ENCODE peak calls at places on chromosome 18, in five cellular contexts. W is ovary, J is mesenchymal stem cell, N is fibroblast of lung, V is fibroblast of the aortic adventitia. A is an unnamed sample.

GRCh38 chr18:70454705-70455322 is 166.0 kb downstream of the SOCS6 start:
- DNase-seq in W (no peak), J (peak), N (peak), V (peak), A (peak)

GRCh38 chr18:24704921-24705620 is 244.6 kb downstream of the HRH4 start:
- DNase-seq in W (no peak), J (peak), N (peak), V (no peak), A (no peak)

GRCh38 chr18:51030537-51031258 is 685 bp downstream of the SMAD4 start:
- DNase-seq in W (peak), J (peak), N (peak), V (peak), A (peak)

GRCh38 chr18:5543036-5543671 is 643 bp downstream of the EPB41L3 start:
- DNase-seq in W (peak), J (no peak), N (peak), V (no peak), A (no peak)

GRCh38 chr18:27313678-27314077 is 128.6 kb upstream of the CHST9 start:
- DNase-seq in W (no peak), J (no peak), N (no peak), V (no peak), A (no peak)

GRCh38 chr18:47946889-47947288 is 16.4 kb upstream of the SMAD2 start:
- DNase-seq in W (no peak), J (no peak), N (no peak), V (no peak), A (no peak)

GRCh38 chr18:45854036-45854586 is 28.6 kb downstream of the SIGLEC15 start:
- DNase-seq in W (no peak), J (no peak), N (no peak), V (no peak), A (no peak)

GRCh38 chr18:55934801-55935200 is 346.8 kb upstream of the TCF4 start:
- DNase-seq in W (no peak), J (no peak), N (no peak), V (no peak), A (no peak)

GRCh38 chr18:53698907-53699306 is 525.6 kb downstream of the MBD2 start:
- DNase-seq in W (no peak), J (peak), N (peak), V (peak), A (peak)

GRCh38 chr18:55136864-55137263 is 177.6 kb upstream of the CCDC68 start:
- DNase-seq in W (no peak), J (no peak), N (peak), V (peak), A (no peak)

GRCh38 chr18:23743733-23744333 is 54.6 kb downstream of the LAMA3 start:
- DNase-seq in W (no peak), J (no peak), N (no peak), V (no peak), A (no peak)

GRCh38 chr18:24923138-24923537 is 428.8 kb downstream of the ZNF521 start:
- DNase-seq in W (no peak), J (no peak), N (no peak), V (no peak), A (no peak)

GRCh38 chr18:77486985-77487384 is 237.3 kb downstream of the GALR1 start:
- DNase-seq in W (no peak), J (no peak), N (no peak), V (no peak), A (peak)

DNA sequence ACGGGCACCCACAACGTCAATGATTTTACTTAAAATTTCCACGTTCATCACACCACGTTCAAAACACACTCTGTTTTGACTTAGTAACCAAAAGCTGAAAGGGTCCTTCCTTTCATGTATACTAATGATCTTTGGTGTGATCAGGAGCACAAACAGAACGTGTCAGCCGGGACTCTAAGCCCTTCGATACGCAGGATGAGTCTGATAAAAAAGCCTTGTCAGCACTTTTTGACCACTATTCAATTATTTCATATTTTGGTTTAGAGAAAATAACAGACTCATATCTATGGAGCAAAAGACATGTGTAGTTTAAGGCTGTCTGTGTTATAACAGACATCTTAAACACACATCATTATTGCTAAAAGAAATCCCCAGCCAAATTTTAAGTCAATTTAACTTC is 345.3 kb downstream of the ZNF516 start:
- DNase-seq in W (no peak), J (no peak), N (no peak), V (no peak), A (no peak)
- H3K4me3 ChIP-seq in W (no peak), J (no peak), N (no peak), V (no peak), A (no peak)

DNA sequence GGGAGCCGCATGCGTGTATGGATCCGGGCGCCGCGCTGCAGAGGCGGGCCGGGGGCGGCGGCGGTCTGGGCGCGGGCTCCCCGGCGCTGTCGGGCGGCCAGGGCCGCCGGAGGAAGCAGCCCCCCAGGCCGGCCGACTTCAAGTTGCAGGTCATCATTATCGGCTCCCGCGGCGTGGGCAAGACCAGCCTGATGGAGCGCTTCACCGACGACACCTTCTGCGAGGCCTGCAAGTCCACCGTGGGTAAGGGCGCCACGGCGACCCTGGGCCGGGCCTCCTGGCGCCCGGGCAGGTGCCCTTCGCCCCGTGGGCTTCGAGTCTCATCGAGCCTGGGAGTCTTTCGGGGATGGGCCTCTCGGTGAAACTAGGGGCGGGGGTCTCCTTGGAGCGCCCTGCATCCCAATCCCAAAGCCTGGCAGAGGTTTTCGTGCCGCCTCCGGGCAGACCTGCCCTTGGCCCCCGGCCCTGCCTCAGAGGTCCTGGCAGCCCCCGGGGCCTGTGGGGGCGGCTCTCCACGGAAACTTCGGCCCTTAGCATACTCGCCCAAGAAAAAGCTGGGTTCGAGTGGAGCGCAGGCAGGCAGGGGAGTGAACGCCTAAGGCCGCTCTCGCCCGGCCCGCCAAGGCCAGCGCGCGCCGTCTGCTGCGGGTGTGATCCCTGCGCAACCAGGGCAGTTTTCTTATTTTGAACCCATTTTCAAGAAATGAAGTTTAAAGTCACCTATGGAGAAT is 639 bp downstream of the RAB12 start:
- DNase-seq in W (peak), J (peak), N (no peak), V (no peak), A (no peak)
- H3K4me3 ChIP-seq in W (peak), J (peak), N (peak), V (peak), A (peak)

GRCh38 chr18:44715841-44716240 is 35.2 kb downstream of the SETBP1 start:
- DNase-seq in W (no peak), J (no peak), N (peak), V (no peak), A (no peak)

GRCh38 chr18:44712025-44712424 is 31.3 kb downstream of the SETBP1 start:
- DNase-seq in W (no peak), J (no peak), N (no peak), V (no peak), A (no peak)

GRCh38 chr18:44715245-44715644 is 34.6 kb downstream of the SETBP1 start:
- DNase-seq in W (no peak), J (peak), N (peak), V (peak), A (peak)

GRCh38 chr18:44713435-44713834 is 32.7 kb downstream of the SETBP1 start:
- DNase-seq in W (no peak), J (no peak), N (no peak), V (no peak), A (no peak)

DNA sequence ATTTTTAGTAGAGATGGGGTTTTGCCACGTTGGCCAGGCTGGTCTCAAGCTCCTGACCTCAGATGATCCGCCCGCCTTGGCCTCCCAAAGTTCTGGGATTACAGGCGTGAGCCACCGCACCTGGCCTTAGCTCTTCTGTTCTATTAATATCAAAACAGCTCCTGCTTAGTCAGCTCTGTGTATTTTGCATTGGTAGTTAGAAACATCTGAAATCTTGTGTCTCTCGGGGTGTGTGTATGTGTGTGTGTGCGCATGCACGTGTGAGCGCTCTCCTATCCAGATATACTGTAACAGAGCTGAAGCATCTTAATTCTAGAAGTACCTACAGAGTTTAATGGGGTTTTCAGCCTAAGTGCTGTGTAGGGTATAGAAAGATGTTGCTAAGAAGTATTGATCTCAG is 33.7 kb downstream of the SETBP1 start:
- DNase-seq in W (no peak), J (no peak), N (no peak), V (no peak), A (no peak)
- H3K4me3 ChIP-seq in W (no peak), J (no peak), N (no peak), V (no peak), A (no peak)

GRCh38 chr18:78974115-78974740 is 5.4 kb upstream of the SALL3 start:
- DNase-seq in W (no peak), J (no peak), N (no peak), V (no peak), A (no peak)

GRCh38 chr18:78972930-78973331 is 6.7 kb upstream of the SALL3 start:
- DNase-seq in W (no peak), J (no peak), N (no peak), V (no peak), A (no peak)

GRCh38 chr18:78972385-78972918 is 7.2 kb upstream of the SALL3 start:
- DNase-seq in W (no peak), J (no peak), N (no peak), V (no peak), A (no peak)

GRCh38 chr18:78975282-78975681 is 4.3 kb upstream of the SALL3 start:
- DNase-seq in W (no peak), J (no peak), N (no peak), V (no peak), A (no peak)

GRCh38 chr18:78973357-78974083 is 6.1 kb upstream of the SALL3 start:
- DNase-seq in W (no peak), J (no peak), N (no peak), V (no peak), A (no peak)
- H3K4me3 ChIP-seq in W (no peak), J (peak), N (no peak), V (no peak), A (no peak)

GRCh38 chr18:74521068-74521725 is 13.1 kb upstream of the CNDP1 start:
- DNase-seq in W (no peak), J (no peak), N (no peak), V (no peak), A (no peak)

GRCh38 chr18:74522635-74523548 is 11.4 kb upstream of the CNDP1 start:
- DNase-seq in W (no peak), J (peak), N (no peak), V (no peak), A (no peak)

GRCh38 chr18:74526478-74526877 is 7.8 kb upstream of the CNDP1 start:
- DNase-seq in W (no peak), J (no peak), N (no peak), V (no peak), A (no peak)

GRCh38 chr18:74525741-74526140 is 8.6 kb upstream of the CNDP1 start:
- DNase-seq in W (no peak), J (no peak), N (no peak), V (no peak), A (no peak)

DNA sequence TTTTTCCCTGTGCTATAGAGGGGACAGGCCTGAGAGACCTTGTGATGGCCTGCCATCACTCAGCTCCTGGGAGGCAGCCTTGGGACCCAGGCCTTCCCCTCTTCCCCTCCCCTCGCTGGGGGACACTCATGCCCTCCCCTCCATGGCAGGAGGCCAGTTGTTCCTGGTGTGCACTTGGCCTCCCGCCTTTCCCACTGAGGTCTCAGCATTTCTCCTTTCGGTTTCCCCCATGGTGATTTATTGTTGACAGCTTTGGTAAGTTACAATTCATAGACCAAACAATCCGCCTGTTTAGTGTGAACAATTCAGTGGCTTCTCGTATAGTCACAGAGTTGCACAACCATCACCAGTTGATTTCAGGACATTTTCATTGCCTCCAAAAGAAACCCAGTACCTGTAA is 10.2 kb upstream of the CNDP1 start:
- DNase-seq in W (no peak), J (peak), N (no peak), V (no peak), A (no peak)
- H3K4me3 ChIP-seq in W (no peak), J (no peak), N (no peak), V (no peak), A (no peak)

GRCh38 chr18:63306819-63307554 is 12.6 kb downstream of the BCL2 start:
- DNase-seq in W (no peak), J (no peak), N (no peak), V (no peak), A (no peak)
- H3K4me3 ChIP-seq in W (no peak), J (no peak), N (no peak), V (no peak), A (no peak)

GRCh38 chr18:58670561-58671121 is 624 bp upstream of the MALT1 start:
- DNase-seq in W (no peak), J (no peak), N (peak), V (no peak), A (no peak)
- H3K4me3 ChIP-seq in W (peak), J (peak), N (peak), V (peak), A (peak)

GRCh38 chr18:46867471-46868170 is 49.7 kb downstream of the PIAS2 start:
- DNase-seq in W (no peak), J (no peak), N (no peak), V (no peak), A (no peak)
- H3K4me3 ChIP-seq in W (no peak), J (no peak), N (no peak), V (no peak), A (no peak)

GRCh38 chr18:80023173-80023572 is 11.1 kb upstream of the RBFA start:
- DNase-seq in W (no peak), J (no peak), N (no peak), V (no peak), A (no peak)

GRCh38 chr18:80026363-80026762 is 7.9 kb upstream of the RBFA start:
- DNase-seq in W (no peak), J (no peak), N (no peak), V (no peak), A (no peak)

GRCh38 chr18:80022613-80023012 is 11.6 kb upstream of the RBFA start:
- DNase-seq in W (no peak), J (peak), N (peak), V (peak), A (peak)
- H3K4me3 ChIP-seq in W (no peak), J (no peak), N (no peak), V (no peak), A (no peak)

GRCh38 chr18:62986490-62986889 is 271.1 kb downstream of the PHLPP1 start:
- DNase-seq in W (no peak), J (no peak), N (no peak), V (no peak), A (no peak)

GRCh38 chr18:62989195-62989594 is 273.9 kb downstream of the PHLPP1 start:
- DNase-seq in W (no peak), J (no peak), N (no peak), V (no peak), A (no peak)

GRCh38 chr18:62987859-62988258 is 272.5 kb downstream of the PHLPP1 start:
- DNase-seq in W (no peak), J (no peak), N (no peak), V (no peak), A (no peak)

GRCh38 chr18:62987035-62987830 is 271.9 kb downstream of the PHLPP1 start:
- DNase-seq in W (no peak), J (no peak), N (no peak), V (no peak), A (no peak)

GRCh38 chr18:62988467-62988866 is 273.1 kb downstream of the PHLPP1 start:
- DNase-seq in W (no peak), J (no peak), N (no peak), V (peak), A (no peak)
- H3K4me3 ChIP-seq in W (peak), J (no peak), N (peak), V (no peak), A (no peak)

A was measured in cardiac fibroblast.